ENCODE peak calls at places on chromosomes 13 and 19, in eight cellular contexts. E, Z, Q, B, H, F, P and V are unnamed samples.

GRCh38 chr19:42505066-42505465 is 23.2 kb downstream of the CEACAM1 start:
- DNase-seq in H (no peak), F (no peak), Q (no peak), B (no peak), Z (no peak), E (no peak), P (no peak), V (no peak)

GRCh38 chr19:2477732-2478191 is 1.8 kb downstream of the GADD45B start:
- DNase-seq in Q (peak), H (no peak), E (no peak), F (peak), Z (no peak), B (no peak), P (no peak), V (peak)

GRCh38 chr13:27370305-27370853 is 54.0 kb upstream of the GTF3A start:
- DNase-seq in P (peak), Q (no peak), Z (no peak), B (no peak), F (peak), H (no peak), E (no peak), V (no peak)

GRCh38 chr13:99565478-99566124 is 64.3 kb downstream of the TM9SF2 start:
- DNase-seq in H (no peak), B (no peak), F (no peak), Q (no peak), E (peak), P (no peak), Z (no peak), V (no peak)

GRCh38 chr13:34349091-34349722 is 531.3 kb downstream of the RFC3 start:
- DNase-seq in H (peak), B (no peak), P (no peak), Z (no peak), E (no peak), Q (peak), F (peak), V (peak)

GRCh38 chr13:109314101-109314500 is 472.3 kb downstream of the IRS2 start:
- DNase-seq in F (no peak), P (no peak), H (peak), Q (no peak), E (no peak), B (no peak), Z (no peak), V (no peak)

GRCh38 chr13:27018230-27018875 is 153.3 kb downstream of the USP12 start:
- DNase-seq in F (peak), H (no peak), E (no peak), Q (no peak), P (no peak), Z (no peak), B (no peak), V (no peak)

GRCh38 chr13:32314271-32314967 is 744 bp downstream of the ZAR1L start:
- DNase-seq in Z (peak), H (no peak), E (no peak), Q (no peak), P (no peak), F (no peak), B (no peak), V (peak)

GRCh38 chr13:33283195-33283910 is 2.2 kb downstream of the STARD13 start:
- DNase-seq in Q (no peak), Z (no peak), F (no peak), B (no peak), P (no peak), E (no peak), H (no peak), V (no peak)

GRCh38 chr19:39506944-39507714 is 7.8 kb upstream of the SELENOV start:
- DNase-seq in B (peak), P (no peak), Q (peak), F (peak), E (peak), H (peak), Z (no peak), V (no peak)

GRCh38 chr19:18167975-18168645 is 5.5 kb upstream of the IFI30 start:
- DNase-seq in F (peak), P (peak), B (peak), Z (peak), E (no peak), H (peak), Q (peak), V (no peak)

GRCh38 chr13:39263033-39263432 is 224.8 kb downstream of the NHLRC3 start:
- DNase-seq in F (peak), P (peak), Z (peak), H (no peak), Q (peak), E (peak), B (peak), V (no peak)

GRCh38 chr19:756232-756631 is 5.3 kb downstream of the MISP start:
- DNase-seq in F (peak), Z (no peak), H (no peak), Q (peak), B (no peak), E (peak), P (peak), V (no peak)

GRCh38 chr13:23632741-23633140 is 62.5 kb downstream of the TNFRSF19 start:
- DNase-seq in Z (no peak), B (no peak), H (no peak), P (no peak), Q (no peak), E (no peak), F (no peak), V (no peak)

GRCh38 chr13:48400820-48401219 is 12.1 kb downstream of the LPAR6 start:
- DNase-seq in P (no peak), Q (peak), Z (no peak), F (peak), H (no peak), B (no peak), E (no peak), V (no peak)

GRCh38 chr19:11964496-11964857 is 363 bp upstream of the ZNF763 start:
- DNase-seq in F (no peak), B (no peak), Q (peak), H (no peak), E (no peak), Z (no peak), P (peak), V (peak)

GRCh38 chr13:100789481-100789880 is 114.9 kb upstream of the TMTC4 start:
- DNase-seq in Z (peak), Q (no peak), H (peak), P (no peak), E (no peak), F (peak), B (no peak), V (no peak)

GRCh38 chr19:12205296-12205695 is 42.4 kb downstream of the ZNF136 start:
- DNase-seq in B (no peak), E (no peak), P (no peak), Q (no peak), F (no peak), Z (no peak), H (no peak), V (no peak)

GRCh38 chr19:7376151-7376852 is 27.6 kb downstream of the ARHGEF18 start:
- DNase-seq in E (peak), Q (no peak), H (no peak), B (no peak), Z (no peak), P (no peak), F (peak), V (peak)

GRCh38 chr13:94444826-94445225 is 34.7 kb downstream of the DCT start:
- DNase-seq in E (no peak), F (no peak), B (no peak), H (no peak), Z (no peak), P (no peak), Q (no peak), V (no peak)

GRCh38 chr13:101332583-101332982 is 83.7 kb downstream of the NALCN start:
- DNase-seq in H (no peak), B (no peak), P (no peak), F (no peak), Z (no peak), E (no peak), Q (no peak), V (no peak)

GRCh38 chr13:49877629-49878218 is 58.4 kb downstream of the SPRYD7 start:
- DNase-seq in E (peak), Z (no peak), H (no peak), F (peak), B (no peak), P (peak), Q (no peak), V (no peak)

GRCh38 chr13:40388617-40389016 is 277.8 kb downstream of the FOXO1 start:
- DNase-seq in H (no peak), B (peak), E (no peak), Z (no peak), Q (no peak), P (no peak), F (peak), V (no peak)

GRCh38 chr13:112983428-112984196 is 14.6 kb downstream of the MCF2L start:
- DNase-seq in B (no peak), E (no peak), Q (no peak), F (peak), H (peak), P (no peak), Z (no peak), V (no peak)

GRCh38 chr13:51000576-51001260 is 91.1 kb downstream of the RNASEH2B start:
- DNase-seq in Q (peak), E (no peak), H (peak), Z (no peak), F (peak), P (no peak), B (no peak), V (no peak)

GRCh38 chr19:17471410-17472125 is 1.2 kb downstream of the SLC27A1 start:
- DNase-seq in H (no peak), B (no peak), Q (no peak), E (no peak), Z (no peak), P (no peak), F (no peak), V (no peak)

GRCh38 chr13:51834581-51835158 is 10.3 kb downstream of the TMEM272 start:
- DNase-seq in H (no peak), P (no peak), Z (no peak), Q (no peak), E (no peak), B (no peak), F (no peak), V (no peak)